ENCODE peak calls at places on chromosomes 3 and 15, in seven cellular contexts. One of them, this sample, is unnamed.

GRCh38 chr3:115380883-115381572 is 233.9 kb upstream of the ZBTB20 start:
- DNase-seq in left lung: no peak
- DNase-seq in HL-60: no peak
- DNase-seq in epithelial cell of esophagus: no peak
- DNase-seq in fibroblast of pulmonary artery: no peak
- DNase-seq in colonic mucosa: no peak
- DNase-seq in esophagus squamous epithelium: no peak
- DNase-seq in this sample: no peak

GRCh38 chr3:118544458-118544857 is 490.2 kb downstream of the IGSF11 start:
- DNase-seq in left lung: no peak
- DNase-seq in epithelial cell of esophagus: peak; percentile 90
- DNase-seq in esophagus squamous epithelium: no peak
- DNase-seq in fibroblast of pulmonary artery: no peak
- DNase-seq in colonic mucosa: peak; percentile 51
- DNase-seq in HL-60: no peak
- DNase-seq in this sample: no peak

GRCh38 chr15:99021669-99022068 is 14.1 kb upstream of the PGPEP1L start:
- DNase-seq in epithelial cell of esophagus: no peak
- DNase-seq in colonic mucosa: no peak
- DNase-seq in HL-60: no peak
- DNase-seq in left lung: no peak
- DNase-seq in esophagus squamous epithelium: no peak
- DNase-seq in fibroblast of pulmonary artery: no peak
- DNase-seq in this sample: no peak

GRCh38 chr3:177595789-177596188 is 398.5 kb upstream of the TBL1XR1 start:
- DNase-seq in esophagus squamous epithelium: no peak
- DNase-seq in fibroblast of pulmonary artery: no peak
- DNase-seq in HL-60: no peak
- DNase-seq in colonic mucosa: no peak
- DNase-seq in left lung: no peak
- DNase-seq in epithelial cell of esophagus: peak; percentile 61
- DNase-seq in this sample: no peak

GRCh38 chr15:34055868-34056595 is 17.0 kb upstream of the AVEN start:
- DNase-seq in epithelial cell of esophagus: peak; percentile 28
- DNase-seq in esophagus squamous epithelium: no peak
- DNase-seq in fibroblast of pulmonary artery: peak; percentile 97
- DNase-seq in left lung: no peak
- DNase-seq in HL-60: no peak
- DNase-seq in colonic mucosa: no peak
- DNase-seq in this sample: no peak

GRCh38 chr3:151579571-151580270 is 118.9 kb upstream of the IGSF10 start:
- DNase-seq in HL-60: peak; percentile 45
- DNase-seq in left lung: no peak
- DNase-seq in esophagus squamous epithelium: no peak
- DNase-seq in fibroblast of pulmonary artery: peak; percentile 65
- DNase-seq in colonic mucosa: no peak
- DNase-seq in epithelial cell of esophagus: no peak
- DNase-seq in this sample: no peak

GRCh38 chr15:29115093-29115991 is 154.3 kb downstream of the NSMCE3 start:
- DNase-seq in fibroblast of pulmonary artery: peak; percentile 17
- DNase-seq in esophagus squamous epithelium: no peak
- DNase-seq in epithelial cell of esophagus: no peak
- DNase-seq in left lung: peak; percentile 69
- DNase-seq in colonic mucosa: no peak
- DNase-seq in HL-60: no peak
- DNase-seq in this sample: no peak

GRCh38 chr3:9807981-9808344 is 2.1 kb upstream of the TTLL3 start:
- DNase-seq in left lung: no peak
- DNase-seq in epithelial cell of esophagus: no peak
- DNase-seq in fibroblast of pulmonary artery: no peak
- DNase-seq in colonic mucosa: no peak
- DNase-seq in esophagus squamous epithelium: no peak
- DNase-seq in HL-60: no peak
- DNase-seq in this sample: no peak

GRCh38 chr15:43225201-43225949 is 4.6 kb upstream of the EPB42 start:
- DNase-seq in epithelial cell of esophagus: peak; percentile 77
- DNase-seq in HL-60: peak; percentile 81
- DNase-seq in esophagus squamous epithelium: no peak
- DNase-seq in fibroblast of pulmonary artery: peak; percentile 76
- DNase-seq in colonic mucosa: peak; percentile 32
- DNase-seq in left lung: no peak
- DNase-seq in this sample: peak; percentile 40

GRCh38 chr3:46298871-46299607 is 54.9 kb upstream of the CCR2 start:
- DNase-seq in epithelial cell of esophagus: no peak
- DNase-seq in esophagus squamous epithelium: no peak
- DNase-seq in fibroblast of pulmonary artery: no peak
- DNase-seq in left lung: no peak
- DNase-seq in colonic mucosa: no peak
- DNase-seq in HL-60: no peak
- DNase-seq in this sample: no peak

GRCh38 chr3:159619341-159619885 is 369.2 kb upstream of the IL12A start:
- DNase-seq in left lung: no peak
- DNase-seq in fibroblast of pulmonary artery: peak; percentile 47
- DNase-seq in esophagus squamous epithelium: no peak
- DNase-seq in HL-60: no peak
- DNase-seq in colonic mucosa: no peak
- DNase-seq in epithelial cell of esophagus: no peak
- DNase-seq in this sample: no peak

GRCh38 chr15:50857763-50858162 is 50.7 kb upstream of the AP4E1 start:
- DNase-seq in fibroblast of pulmonary artery: no peak
- DNase-seq in esophagus squamous epithelium: no peak
- DNase-seq in colonic mucosa: no peak
- DNase-seq in HL-60: no peak
- DNase-seq in left lung: no peak
- DNase-seq in epithelial cell of esophagus: no peak
- DNase-seq in this sample: no peak

GRCh38 chr15:67543348-67543718 is 830 bp downstream of the MAP2K5 start:
- DNase-seq in fibroblast of pulmonary artery: no peak
- DNase-seq in esophagus squamous epithelium: no peak
- DNase-seq in left lung: no peak
- DNase-seq in colonic mucosa: peak; percentile 38
- DNase-seq in epithelial cell of esophagus: no peak
- DNase-seq in HL-60: no peak
- DNase-seq in this sample: no peak

GRCh38 chr3:11254876-11255275 is 17.3 kb upstream of the ATG7 start:
- DNase-seq in esophagus squamous epithelium: no peak
- DNase-seq in fibroblast of pulmonary artery: no peak
- DNase-seq in HL-60: no peak
- DNase-seq in left lung: no peak
- DNase-seq in epithelial cell of esophagus: peak; percentile 94
- DNase-seq in colonic mucosa: no peak
- DNase-seq in this sample: no peak

GRCh38 chr15:66879511-66879910 is 177.5 kb downstream of the SMAD6 start:
- DNase-seq in HL-60: no peak
- DNase-seq in left lung: no peak
- DNase-seq in esophagus squamous epithelium: no peak
- DNase-seq in colonic mucosa: no peak
- DNase-seq in epithelial cell of esophagus: no peak
- DNase-seq in fibroblast of pulmonary artery: no peak
- DNase-seq in this sample: no peak

GRCh38 chr3:30370681-30371271 is 235.6 kb upstream of the TGFBR2 start:
- DNase-seq in HL-60: no peak
- DNase-seq in fibroblast of pulmonary artery: peak; percentile 50
- DNase-seq in esophagus squamous epithelium: no peak
- DNase-seq in epithelial cell of esophagus: no peak
- DNase-seq in left lung: no peak
- DNase-seq in colonic mucosa: no peak
- DNase-seq in this sample: no peak

GRCh38 chr15:100879046-100879445 is 585 bp upstream of the ALDH1A3 start:
- DNase-seq in colonic mucosa: no peak
- DNase-seq in esophagus squamous epithelium: no peak
- DNase-seq in epithelial cell of esophagus: no peak
- DNase-seq in HL-60: no peak
- DNase-seq in left lung: no peak
- DNase-seq in fibroblast of pulmonary artery: no peak
- DNase-seq in this sample: no peak

GRCh38 chr15:83012038-83012490 is 625 bp upstream of the C15orf40 start:
- DNase-seq in colonic mucosa: no peak
- DNase-seq in HL-60: no peak
- DNase-seq in fibroblast of pulmonary artery: no peak
- DNase-seq in left lung: no peak
- DNase-seq in esophagus squamous epithelium: no peak
- DNase-seq in epithelial cell of esophagus: no peak
- DNase-seq in this sample: no peak

GRCh38 chr3:68779261-68779660 is 153.1 kb downstream of the TAFA4 start:
- DNase-seq in colonic mucosa: no peak
- DNase-seq in esophagus squamous epithelium: no peak
- DNase-seq in HL-60: no peak
- DNase-seq in fibroblast of pulmonary artery: no peak
- DNase-seq in epithelial cell of esophagus: no peak
- DNase-seq in left lung: no peak
- DNase-seq in this sample: no peak
- TF ChIP-seq CTCF in colonic mucosa: no peak
- TF ChIP-seq CTCF in esophagus squamous epithelium: no peak
- TF ChIP-seq CTCF in HL-60: no peak
- TF ChIP-seq CTCF in fibroblast of pulmonary artery: no peak
- TF ChIP-seq CTCF in epithelial cell of esophagus: no peak
- TF ChIP-seq CTCF in left lung: no peak
- TF ChIP-seq CTCF in this sample: no peak

GRCh38 chr3:133892546-133893231 is 3.0 kb downstream of the RAB6B start:
- DNase-seq in left lung: no peak
- DNase-seq in epithelial cell of esophagus: no peak
- DNase-seq in esophagus squamous epithelium: no peak
- DNase-seq in colonic mucosa: peak; percentile 10
- DNase-seq in fibroblast of pulmonary artery: no peak
- DNase-seq in HL-60: no peak
- DNase-seq in this sample: no peak

GRCh38 chr3:133895208-133896001 is at the start of gene RAB6B:
- DNase-seq in esophagus squamous epithelium: no peak
- DNase-seq in left lung: no peak
- DNase-seq in colonic mucosa: no peak
- DNase-seq in epithelial cell of esophagus: peak; percentile 39
- DNase-seq in fibroblast of pulmonary artery: peak; percentile 31
- DNase-seq in HL-60: peak; percentile 20
- DNase-seq in this sample: no peak

GRCh38 chr3:133891662-133892389 is 3.9 kb downstream of the RAB6B start:
- DNase-seq in left lung: no peak
- DNase-seq in fibroblast of pulmonary artery: no peak
- DNase-seq in esophagus squamous epithelium: no peak
- DNase-seq in HL-60: no peak
- DNase-seq in epithelial cell of esophagus: no peak
- DNase-seq in colonic mucosa: peak; percentile 15
- DNase-seq in this sample: no peak

GRCh38 chr3:133894334-133895207 is 1.1 kb downstream of the RAB6B start:
- DNase-seq in epithelial cell of esophagus: no peak
- DNase-seq in colonic mucosa: no peak
- DNase-seq in esophagus squamous epithelium: no peak
- DNase-seq in fibroblast of pulmonary artery: no peak
- DNase-seq in left lung: no peak
- DNase-seq in HL-60: no peak
- DNase-seq in this sample: no peak

DNA sequence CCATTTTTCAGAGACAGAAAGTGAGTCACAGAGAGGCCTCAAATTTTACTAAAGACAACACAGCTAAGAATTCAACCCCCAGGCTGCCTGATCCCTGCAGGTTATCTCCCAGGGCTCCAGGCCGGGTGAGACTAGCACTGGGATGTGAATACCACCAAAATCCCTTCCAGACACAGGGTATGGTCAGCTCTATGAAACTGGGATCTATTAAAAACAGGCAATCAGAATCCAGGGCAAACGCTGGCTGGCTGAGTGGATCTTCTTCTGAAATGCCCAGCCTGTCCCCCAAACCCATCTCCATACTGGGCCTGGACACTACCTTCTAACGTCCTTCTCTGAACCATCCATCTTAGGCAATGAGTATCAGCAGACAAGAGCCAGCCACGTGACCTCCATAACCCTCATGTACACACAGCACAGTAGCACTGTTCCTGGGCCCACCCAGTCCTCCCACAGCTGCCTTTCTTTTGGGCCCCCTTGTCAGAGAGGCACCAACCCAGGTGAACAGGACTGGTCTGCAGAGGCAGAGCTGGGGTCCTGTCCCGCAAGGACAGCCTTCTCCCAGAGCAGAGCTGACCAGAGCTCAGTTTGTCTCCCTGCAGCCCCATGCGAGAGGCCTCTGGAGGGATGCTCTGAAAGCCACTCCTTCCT is 1.9 kb downstream of the RAB6B start:
- DNase-seq in fibroblast of pulmonary artery: no peak
- DNase-seq in esophagus squamous epithelium: no peak
- DNase-seq in colonic mucosa: no peak
- DNase-seq in epithelial cell of esophagus: no peak
- DNase-seq in HL-60: no peak
- DNase-seq in left lung: no peak
- DNase-seq in this sample: no peak
- H3K4me3 ChIP-seq in fibroblast of pulmonary artery: no peak overlapping the region
- H3K4me3 ChIP-seq in esophagus squamous epithelium: no peak overlapping the region
- H3K4me3 ChIP-seq in colonic mucosa: no peak overlapping the region
- H3K4me3 ChIP-seq in epithelial cell of esophagus: no peak overlapping the region
- H3K4me3 ChIP-seq in HL-60: no peak overlapping the region
- H3K4me3 ChIP-seq in left lung: no peak overlapping the region
- H3K4me3 ChIP-seq in this sample: no peak overlapping the region

GRCh38 chr3:99551520-99551919 is 86.9 kb upstream of the COL8A1 start:
- DNase-seq in colonic mucosa: no peak
- DNase-seq in HL-60: no peak
- DNase-seq in esophagus squamous epithelium: no peak
- DNase-seq in fibroblast of pulmonary artery: no peak
- DNase-seq in left lung: no peak
- DNase-seq in epithelial cell of esophagus: no peak
- DNase-seq in this sample: no peak
- TF ChIP-seq CTCF in colonic mucosa: no peak
- TF ChIP-seq CTCF in HL-60: no peak
- TF ChIP-seq CTCF in esophagus squamous epithelium: no peak
- TF ChIP-seq CTCF in fibroblast of pulmonary artery: peak; percentile 12
- TF ChIP-seq CTCF in left lung: no peak
- TF ChIP-seq CTCF in epithelial cell of esophagus: no peak
- TF ChIP-seq CTCF in this sample: no peak

GRCh38 chr3:192917508-192918274 is at the start of gene MB21D2:
- DNase-seq in HL-60: peak; percentile 22
- DNase-seq in colonic mucosa: peak; percentile 76
- DNase-seq in esophagus squamous epithelium: no peak
- DNase-seq in fibroblast of pulmonary artery: peak; percentile 89
- DNase-seq in epithelial cell of esophagus: peak; percentile 83
- DNase-seq in left lung: peak; percentile 89
- DNase-seq in this sample: no peak

GRCh38 chr3:192919895-192920294 is 2.2 kb upstream of the MB21D2 start:
- DNase-seq in colonic mucosa: no peak
- DNase-seq in fibroblast of pulmonary artery: no peak
- DNase-seq in esophagus squamous epithelium: no peak
- DNase-seq in epithelial cell of esophagus: no peak
- DNase-seq in left lung: no peak
- DNase-seq in HL-60: no peak
- DNase-seq in this sample: no peak

GRCh38 chr3:192916455-192917257 is 1.0 kb downstream of the MB21D2 start:
- DNase-seq in esophagus squamous epithelium: no peak
- DNase-seq in fibroblast of pulmonary artery: peak; percentile 70
- DNase-seq in epithelial cell of esophagus: peak; percentile 70
- DNase-seq in HL-60: peak; percentile 5
- DNase-seq in colonic mucosa: peak; percentile 73
- DNase-seq in left lung: peak; percentile 86
- DNase-seq in this sample: no peak

GRCh38 chr3:192917258-192917507 is 473 bp downstream of the MB21D2 start:
- DNase-seq in fibroblast of pulmonary artery: no peak
- DNase-seq in left lung: no peak
- DNase-seq in epithelial cell of esophagus: no peak
- DNase-seq in HL-60: peak; percentile 8
- DNase-seq in esophagus squamous epithelium: no peak
- DNase-seq in colonic mucosa: no peak
- DNase-seq in this sample: no peak

DNA sequence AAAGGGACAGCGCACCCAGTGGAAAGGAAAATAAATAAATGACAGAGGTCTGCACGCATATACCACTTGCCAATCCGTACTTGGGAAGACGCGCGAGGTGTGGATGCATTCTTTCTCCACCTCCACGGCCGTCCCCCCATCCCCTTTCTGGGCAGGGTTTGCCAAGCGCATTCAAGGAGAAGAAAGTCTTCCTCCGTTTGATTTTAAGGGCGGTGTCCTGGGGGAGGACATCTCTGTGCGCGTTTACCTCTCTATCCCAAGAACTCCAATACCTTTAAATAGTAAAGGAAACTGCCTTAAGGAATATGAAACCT is 576 bp upstream of the MB21D2 start:
- DNase-seq in left lung: no peak
- DNase-seq in esophagus squamous epithelium: no peak
- DNase-seq in fibroblast of pulmonary artery: no peak
- DNase-seq in colonic mucosa: no peak
- DNase-seq in epithelial cell of esophagus: no peak
- DNase-seq in HL-60: no peak
- DNase-seq in this sample: no peak
- H3K4me3 ChIP-seq in left lung: peak overlapping the region; percentile 56
- H3K4me3 ChIP-seq in esophagus squamous epithelium: peak overlapping the region; percentile 82
- H3K4me3 ChIP-seq in fibroblast of pulmonary artery: peak overlapping the region; percentile 96
- H3K4me3 ChIP-seq in colonic mucosa: peak overlapping the region; percentile 61
- H3K4me3 ChIP-seq in epithelial cell of esophagus: peak overlapping the region; percentile 79
- H3K4me3 ChIP-seq in HL-60: peak overlapping the region; percentile 67
- H3K4me3 ChIP-seq in this sample: peak overlapping the region; percentile 83

This sample was measured in GM12864.